ENCODE peak calls at places on chromosomes 11 and 22, in nine cellular contexts. L is transverse colon, V is breast epithelium, C is prostate gland, U is stomach, W is H1, H is HCT116, E is upper lobe of left lung, P is GM12891. A is an unnamed sample.

GRCh38 chr11:70399681-70400112 is 1.4 kb downstream of the CTTN start:
- DNase-seq in L (peak; percentile 74), V (peak; percentile 78), C (peak; percentile 51), U (peak; percentile 81), W (peak; percentile 57), H (peak; percentile 87), E (peak; percentile 90), P (no peak), A (peak; percentile 96)

GRCh38 chr11:126547161-126547560 is 191.7 kb downstream of the ST3GAL4 start:
- DNase-seq in L (no peak), V (no peak), C (no peak), U (no peak), W (no peak), H (no peak), E (no peak), P (no peak), A (no peak)

GRCh38 chr11:34332524-34332923 is 25.3 kb downstream of the ABTB2 start:
- DNase-seq in L (no peak), V (no peak), C (no peak), U (no peak), W (no peak), H (no peak), E (no peak), P (no peak), A (no peak)

GRCh38 chr22:44358723-44359440 is 46.1 kb upstream of the SHISAL1 start:
- DNase-seq in L (no peak), V (no peak), C (no peak), U (no peak), W (no peak), H (no peak), E (no peak), P (no peak), A (no peak)

GRCh38 chr11:32006799-32007388 is 84.0 kb upstream of the RCN1 start:
- DNase-seq in L (no peak), V (no peak), C (no peak), U (no peak), W (no peak), H (peak; percentile 35), E (no peak), P (peak; percentile 23), A (no peak)

GRCh38 chr11:79437981-79438630 is 2.7 kb downstream of the TENM4 start:
- DNase-seq in L (no peak), V (no peak), C (peak; percentile 4), U (no peak), W (no peak), H (no peak), E (peak; percentile 56), P (no peak), A (no peak)

GRCh38 chr11:21514298-21514697 is 678.6 kb upstream of the ANO5 start:
- DNase-seq in L (no peak), V (no peak), C (no peak), U (no peak), W (no peak), H (no peak), E (no peak), P (no peak), A (no peak)

GRCh38 chr11:63814383-63814736 is 1.1 kb downstream of the SPINDOC start:
- DNase-seq in L (no peak), V (no peak), C (no peak), U (no peak), W (no peak), H (no peak), E (no peak), P (no peak), A (no peak)

GRCh38 chr22:26522012-26522411 is 9.7 kb upstream of the TFIP11 start:
- DNase-seq in L (no peak), V (no peak), C (no peak), U (no peak), W (no peak), H (no peak), E (no peak), P (no peak), A (no peak)

GRCh38 chr22:31734512-31734911 is 15.4 kb downstream of the PRR14L start:
- DNase-seq in L (no peak), V (no peak), C (no peak), U (no peak), W (no peak), H (no peak), E (no peak), P (no peak), A (no peak)

DNA sequence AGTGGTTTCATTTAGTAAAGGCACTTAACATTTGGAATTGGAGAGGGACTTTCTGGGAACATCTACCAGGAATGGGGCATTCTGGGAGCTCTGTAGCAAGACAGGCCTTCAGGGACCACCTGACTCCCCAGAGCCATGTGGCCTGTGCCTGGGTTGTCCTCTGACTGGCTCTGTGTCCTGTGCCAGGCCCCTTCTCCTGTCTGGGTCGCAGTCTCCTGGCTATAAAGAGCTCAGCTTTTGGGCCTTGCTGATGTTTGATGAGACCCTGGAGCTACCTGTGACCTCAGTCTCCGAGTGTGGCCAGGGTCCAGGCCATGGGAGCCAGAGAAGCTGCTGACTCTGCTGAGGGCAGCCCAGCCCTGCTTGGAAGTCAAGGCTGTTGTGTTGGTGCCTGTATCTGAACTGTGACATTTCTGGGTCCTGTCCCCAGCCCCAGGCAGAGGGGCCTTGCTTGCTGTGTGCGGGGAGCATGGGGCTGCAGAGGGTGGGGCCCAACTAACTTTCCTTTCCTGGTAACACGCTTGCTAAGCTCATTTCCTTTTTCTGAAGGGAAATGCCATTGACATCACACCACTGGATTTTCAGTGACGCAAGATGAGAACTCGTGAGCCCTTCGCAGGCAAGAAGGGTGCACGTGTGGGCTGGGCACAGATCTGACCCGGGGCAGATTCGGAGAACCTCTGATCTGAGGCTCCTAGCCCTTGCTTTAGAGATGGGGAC is 41.3 kb downstream of the LRRC32 start:
- DNase-seq in L (peak; percentile 48), V (no peak), C (no peak), U (no peak), W (no peak), H (no peak), E (peak; percentile 30), P (no peak), A (no peak)
- TF ChIP-seq POLR2A in L (no peak), V (no peak), C (no peak), U (no peak), W (no peak), H (no peak), E (peak; percentile 58), P (no peak), A (no peak)

DNA sequence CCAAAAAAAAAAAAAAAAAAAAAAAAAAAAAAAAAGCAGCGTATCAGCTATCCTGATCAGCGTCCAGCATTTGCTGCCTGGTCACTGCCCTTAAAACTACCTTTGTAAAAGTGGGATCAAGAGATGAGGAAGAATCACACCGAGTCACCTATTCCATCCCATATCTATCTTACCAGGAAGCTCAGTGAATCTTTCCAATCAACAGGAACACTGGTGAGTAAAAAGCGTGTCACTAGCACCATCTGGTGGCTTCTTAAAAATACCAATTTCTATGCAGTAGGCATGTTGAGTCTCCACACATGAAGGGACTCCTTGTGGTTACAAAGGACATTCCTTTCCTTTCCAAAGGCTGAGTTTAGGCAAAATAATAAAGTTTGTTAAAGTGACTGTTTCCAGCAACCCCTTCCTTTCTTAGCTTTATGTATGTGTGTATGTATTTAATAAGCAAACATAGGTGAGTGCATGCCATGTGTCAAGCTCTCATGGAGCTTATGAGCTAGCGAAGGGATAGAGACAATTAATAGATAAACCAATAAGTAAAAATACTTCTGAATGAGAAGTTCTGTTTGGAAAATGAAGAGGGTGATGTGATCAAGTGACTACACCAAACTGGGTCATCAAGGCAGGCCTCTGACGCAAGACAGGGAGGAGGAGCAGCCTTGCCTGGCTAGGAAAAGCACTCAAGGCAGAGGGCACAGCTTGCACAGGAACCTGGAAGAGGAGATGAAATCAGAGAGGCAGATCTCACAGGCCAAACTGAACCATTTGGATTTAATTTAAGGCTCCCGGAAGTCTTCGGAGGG is 13.9 kb upstream of the TP53AIP1 start:
- DNase-seq in L (peak; percentile 23), V (no peak), C (peak; percentile 61), U (no peak), W (no peak), H (peak; percentile 73), E (no peak), P (no peak), A (no peak)
- TF ChIP-seq POLR2AphosphoS5 in L (no peak), V (no peak), C (peak; percentile 41), U (no peak), W (no peak), H (no peak), E (no peak), P (no peak), A (no peak)

DNA sequence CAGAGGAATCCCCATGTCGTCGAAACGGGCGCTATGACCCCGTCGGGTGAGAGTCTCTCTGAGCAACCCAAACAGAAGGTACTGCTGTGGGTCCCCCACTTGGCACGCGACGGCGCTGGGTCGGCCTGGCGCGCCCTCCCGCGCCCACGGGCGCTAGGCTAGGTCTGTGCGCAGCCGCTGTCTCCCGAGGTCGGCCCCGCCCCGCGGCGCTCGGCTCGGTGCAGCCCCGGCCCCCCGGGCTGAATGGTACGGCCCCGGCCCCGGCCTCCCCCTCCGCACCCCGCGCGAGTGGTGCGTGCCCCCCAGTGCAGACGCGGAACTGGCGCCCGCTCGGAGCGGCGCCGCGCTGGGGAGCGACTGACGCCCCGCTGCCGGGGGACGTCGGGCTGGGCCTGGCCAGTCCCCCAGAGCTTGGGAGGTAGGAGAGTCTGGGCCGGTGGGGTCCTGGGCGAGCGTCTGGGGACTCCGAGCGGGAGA is at the start of gene MADD:
- DNase-seq in L (peak; percentile 90), V (peak; percentile 68), C (peak; percentile 70), U (peak; percentile 89), W (no peak), H (peak; percentile 55), E (peak; percentile 98), P (peak; percentile 95), A (peak; percentile 95)
- TF ChIP-seq POLR2A in L (peak; percentile 76), V (no peak), C (peak; percentile 66), U (no peak), W (peak; percentile 36), H (peak; percentile 52), E (peak; percentile 80), P (peak; percentile 69), A (peak; percentile 47)

GRCh38 chr11:2968501-2968900 is 23.6 kb downstream of the NAP1L4 start:
- DNase-seq in L (no peak), V (no peak), C (no peak), U (no peak), W (no peak), H (no peak), E (no peak), P (no peak), A (no peak)

GRCh38 chr11:2964782-2965181 is 27.3 kb downstream of the NAP1L4 start:
- DNase-seq in L (no peak), V (no peak), C (no peak), U (no peak), W (no peak), H (no peak), E (no peak), P (no peak), A (no peak)

GRCh38 chr11:2961080-2961479 is 31.0 kb downstream of the NAP1L4 start:
- DNase-seq in L (no peak), V (no peak), C (no peak), U (no peak), W (no peak), H (no peak), E (no peak), P (no peak), A (no peak)

DNA sequence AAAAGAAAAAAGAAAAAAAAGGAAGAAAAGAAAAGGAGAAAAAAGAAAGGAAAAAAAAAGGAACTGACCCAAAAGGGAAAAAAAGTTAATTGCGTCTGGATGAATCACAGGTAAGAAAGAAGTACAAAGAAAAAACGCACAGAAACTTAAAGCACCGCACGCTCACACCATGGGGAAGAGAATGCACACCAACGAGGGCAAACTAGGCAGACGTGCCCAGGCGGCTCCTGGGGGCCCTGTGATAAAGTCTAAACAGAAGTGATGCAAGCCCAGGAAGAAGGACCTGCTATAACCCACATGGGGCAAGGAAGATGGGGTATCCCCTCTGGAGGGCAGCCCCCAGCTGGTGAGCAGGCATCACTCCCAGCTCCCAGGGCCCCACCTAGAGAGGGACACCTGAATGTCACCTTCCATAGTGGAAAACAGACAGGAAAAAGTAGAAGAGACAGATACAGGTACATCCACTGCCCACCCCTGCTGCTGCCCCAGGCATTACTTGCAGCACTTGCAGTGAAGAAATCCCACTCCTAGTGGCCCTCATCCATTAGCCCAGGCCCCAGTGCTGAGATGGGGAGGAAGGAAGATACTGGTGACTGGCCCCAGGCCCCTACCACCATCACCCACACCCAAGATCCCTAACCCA is 28.9 kb downstream of the NAP1L4 start:
- DNase-seq in L (no peak), V (no peak), C (no peak), U (no peak), W (no peak), H (no peak), E (no peak), P (no peak), A (no peak)
- TF ChIP-seq POLR2AphosphoS5 in L (no peak), V (no peak), C (no peak), U (no peak), W (no peak), H (no peak), E (no peak), P (no peak), A (no peak)